ENCODE peak calls at places on chromosomes 2 and 18, in eight cellular contexts. J, M, H, C, A, B, F and K are unnamed samples.

GRCh38 chr18:79396431-79397287 is 929 bp downstream of the NFATC1 start:
- DNase-seq in J (no peak), H (peak), B (no peak), F (peak), A (peak), C (peak), M (peak), K (peak)

GRCh38 chr18:50853863-50854271 is 25.1 kb upstream of the ME2 start:
- DNase-seq in B (no peak), C (no peak), H (peak), M (peak), J (no peak), A (peak), F (peak), K (no peak)

GRCh38 chr2:16652296-16653082 is 13.1 kb downstream of the CYRIA start:
- DNase-seq in C (no peak), M (no peak), B (no peak), F (no peak), A (no peak), H (peak), J (no peak), K (no peak)

GRCh38 chr2:8761529-8762164 is 75.8 kb downstream of the KIDINS220 start:
- DNase-seq in B (no peak), J (no peak), M (no peak), F (peak), C (peak), A (peak), H (peak), K (no peak)

GRCh38 chr2:9657083-9657482 is 26.3 kb upstream of the YWHAQ start:
- DNase-seq in A (no peak), F (no peak), H (no peak), B (no peak), C (no peak), M (no peak), J (no peak), K (no peak)

GRCh38 chr2:1685957-1686783 is 58.1 kb downstream of the PXDN start:
- DNase-seq in F (no peak), A (no peak), M (no peak), H (no peak), J (no peak), B (no peak), C (no peak), K (no peak)

GRCh38 chr2:230927711-230928341 is 2.8 kb upstream of the GPR55 start:
- DNase-seq in J (no peak), B (no peak), F (no peak), C (no peak), A (no peak), M (no peak), H (no peak), K (no peak)

GRCh38 chr2:47506436-47506835 is 103.5 kb downstream of the MSH2 start:
- DNase-seq in A (no peak), F (no peak), C (no peak), H (no peak), B (no peak), J (no peak), M (no peak), K (no peak)

GRCh38 chr2:56229397-56230060 is 45.7 kb downstream of the CCDC85A start:
- DNase-seq in B (no peak), C (no peak), M (no peak), A (no peak), J (no peak), H (no peak), F (no peak), K (no peak)

GRCh38 chr2:55051026-55051866 is 995 bp upstream of the RTN4 start:
- DNase-seq in H (peak), J (no peak), C (no peak), B (no peak), F (peak), M (peak), A (peak), K (no peak)

GRCh38 chr2:121293450-121294325 is 8.7 kb upstream of the TFCP2L1 start:
- DNase-seq in H (no peak), F (no peak), A (no peak), M (no peak), C (no peak), B (no peak), J (no peak), K (no peak)

GRCh38 chr2:241939541-241939940 is 70.0 kb downstream of the RTP5 start:
- DNase-seq in J (no peak), M (no peak), C (no peak), H (no peak), B (no peak), F (no peak), A (no peak), K (no peak)